ENCODE peak calls at places on chromosome 18, in four cellular contexts. One of them, this sample, is unnamed.

GRCh38 chr18:29501952-29502351 is 1325.0 kb upstream of the CDH2 start:
- DNase-seq in A549: no peak
- DNase-seq in uterus: no peak
- DNase-seq in body of pancreas: no peak
- DNase-seq in this sample: no peak

GRCh38 chr18:55387139-55387984 is 200.6 kb downstream of the TCF4 start:
- DNase-seq in A549: no peak
- DNase-seq in uterus: peak; percentile 43
- DNase-seq in body of pancreas: peak; percentile 33
- DNase-seq in this sample: no peak

GRCh38 chr18:31274915-31275314 is 43.0 kb upstream of the DSG1 start:
- DNase-seq in A549: peak; percentile 4
- DNase-seq in uterus: peak; percentile 18
- DNase-seq in body of pancreas: peak; percentile 42
- DNase-seq in this sample: peak; percentile 15

GRCh38 chr18:32093106-32093511 is 1.4 kb downstream of the RNF138 start:
- DNase-seq in A549: peak; percentile 27
- DNase-seq in uterus: peak; percentile 36
- DNase-seq in body of pancreas: peak; percentile 66
- DNase-seq in this sample: peak; percentile 66

GRCh38 chr18:7438631-7439030 is 128.5 kb upstream of the PTPRM start:
- DNase-seq in A549: no peak
- DNase-seq in uterus: no peak
- DNase-seq in body of pancreas: no peak
- DNase-seq in this sample: no peak

GRCh38 chr18:60861575-60861974 is 471.7 kb upstream of the CDH20 start:
- DNase-seq in A549: no peak
- DNase-seq in uterus: no peak
- DNase-seq in body of pancreas: no peak
- DNase-seq in this sample: no peak

GRCh38 chr18:919078-919477 is 14.4 kb downstream of the ADCYAP1 start:
- DNase-seq in A549: no peak
- DNase-seq in uterus: no peak
- DNase-seq in body of pancreas: no peak
- DNase-seq in this sample: no peak

GRCh38 chr18:37554399-37554787 is 11.2 kb downstream of the CELF4 start:
- DNase-seq in A549: no peak
- DNase-seq in uterus: no peak
- DNase-seq in body of pancreas: no peak
- DNase-seq in this sample: no peak

GRCh38 chr18:22556271-22556990 is 138.7 kb upstream of the CTAGE1 start:
- DNase-seq in A549: no peak
- DNase-seq in uterus: peak; percentile 31
- DNase-seq in body of pancreas: peak; percentile 51
- DNase-seq in this sample: peak; percentile 54

GRCh38 chr18:22466608-22467390 is 49.1 kb upstream of the CTAGE1 start:
- DNase-seq in A549: peak; percentile 24
- DNase-seq in uterus: no peak
- DNase-seq in body of pancreas: peak; percentile 15
- DNase-seq in this sample: no peak

GRCh38 chr18:47979611-47980200 is 49.2 kb upstream of the SMAD2 start:
- DNase-seq in A549: no peak
- DNase-seq in uterus: no peak
- DNase-seq in body of pancreas: no peak
- DNase-seq in this sample: no peak

GRCh38 chr18:67517224-67517765 is 775 bp upstream of the DSEL start:
- DNase-seq in A549: no peak
- DNase-seq in uterus: peak; percentile 20
- DNase-seq in body of pancreas: peak; percentile 22
- DNase-seq in this sample: peak; percentile 31

GRCh38 chr18:36849288-36850011 is 20.5 kb downstream of the KIAA1328 start:
- DNase-seq in A549: no peak
- DNase-seq in uterus: no peak
- DNase-seq in body of pancreas: no peak
- DNase-seq in this sample: no peak

GRCh38 chr18:62131305-62131909 is 55.4 kb downstream of the PIGN start:
- DNase-seq in A549: peak; percentile 20
- DNase-seq in uterus: peak; percentile 66
- DNase-seq in body of pancreas: peak; percentile 56
- DNase-seq in this sample: peak; percentile 35

GRCh38 chr18:41457730-41458129 is 497.3 kb upstream of the PIK3C3 start:
- DNase-seq in A549: no peak
- DNase-seq in uterus: no peak
- DNase-seq in body of pancreas: no peak
- DNase-seq in this sample: no peak

GRCh38 chr18:21004721-21005120 is 106.9 kb downstream of the ROCK1 start:
- DNase-seq in A549: no peak
- DNase-seq in uterus: peak; percentile 56
- DNase-seq in body of pancreas: peak; percentile 19
- DNase-seq in this sample: no peak

GRCh38 chr18:48340502-48340901 is 68.7 kb downstream of the ZBTB7C start:
- DNase-seq in A549: no peak
- DNase-seq in uterus: no peak
- DNase-seq in body of pancreas: no peak
- DNase-seq in this sample: no peak

GRCh38 chr18:12754511-12754910 is 51.7 kb downstream of the PSMG2 start:
- DNase-seq in A549: no peak
- DNase-seq in uterus: no peak
- DNase-seq in body of pancreas: no peak
- DNase-seq in this sample: no peak

GRCh38 chr18:42048150-42048549 is 93.1 kb downstream of the PIK3C3 start:
- DNase-seq in A549: no peak
- DNase-seq in uterus: no peak
- DNase-seq in body of pancreas: peak; percentile 12
- DNase-seq in this sample: no peak

GRCh38 chr18:13406049-13406615 is 187.6 kb downstream of the LDLRAD4 start:
- DNase-seq in A549: no peak
- DNase-seq in uterus: no peak
- DNase-seq in body of pancreas: no peak
- DNase-seq in this sample: no peak

GRCh38 chr18:39558658-39559057 is 1993.1 kb upstream of the CELF4 start:
- DNase-seq in A549: no peak
- DNase-seq in uterus: no peak
- DNase-seq in body of pancreas: no peak
- DNase-seq in this sample: no peak

GRCh38 chr18:63149200-63149587 is 170.4 kb downstream of the BCL2 start:
- DNase-seq in A549: no peak
- DNase-seq in uterus: no peak
- DNase-seq in body of pancreas: no peak
- DNase-seq in this sample: no peak

GRCh38 chr18:31099490-31100230 is 2.6 kb downstream of the DSC2 start:
- DNase-seq in A549: no peak
- DNase-seq in uterus: no peak
- DNase-seq in body of pancreas: no peak
- DNase-seq in this sample: no peak

GRCh38 chr18:56853961-56854360 is 202.8 kb downstream of the WDR7 start:
- DNase-seq in A549: no peak
- DNase-seq in uterus: no peak
- DNase-seq in body of pancreas: no peak
- DNase-seq in this sample: no peak

GRCh38 chr18:50982086-50982801 is 14.4 kb downstream of the ELAC1 start:
- DNase-seq in A549: no peak
- DNase-seq in uterus: no peak
- DNase-seq in body of pancreas: no peak
- DNase-seq in this sample: no peak

GRCh38 chr18:9683418-9684396 is 24.4 kb upstream of the RAB31 start:
- DNase-seq in A549: no peak
- DNase-seq in uterus: peak; percentile 64
- DNase-seq in body of pancreas: peak; percentile 33
- DNase-seq in this sample: peak; percentile 52

GRCh38 chr18:13222371-13223281 is 4.1 kb downstream of the LDLRAD4 start:
- DNase-seq in A549: no peak
- DNase-seq in uterus: peak; percentile 83
- DNase-seq in body of pancreas: peak; percentile 60
- DNase-seq in this sample: peak; percentile 43

GRCh38 chr18:5895300-5895885 is at the start of gene TMEM200C:
- DNase-seq in A549: no peak
- DNase-seq in uterus: no peak
- DNase-seq in body of pancreas: peak; percentile 13
- DNase-seq in this sample: no peak

GRCh38 chr18:60445341-60445740 is 72.8 kb upstream of the MC4R start:
- DNase-seq in A549: no peak
- DNase-seq in uterus: no peak
- DNase-seq in body of pancreas: no peak
- DNase-seq in this sample: no peak

GRCh38 chr18:26418225-26418624 is 130.1 kb downstream of the KCTD1 start:
- DNase-seq in A549: no peak
- DNase-seq in uterus: no peak
- DNase-seq in body of pancreas: no peak
- DNase-seq in this sample: no peak
- TF ChIP-seq POLR2A in A549: no peak
- TF ChIP-seq POLR2A in uterus: no peak
- TF ChIP-seq POLR2A in body of pancreas: no peak
- TF ChIP-seq POLR2A in this sample: no peak

DNA sequence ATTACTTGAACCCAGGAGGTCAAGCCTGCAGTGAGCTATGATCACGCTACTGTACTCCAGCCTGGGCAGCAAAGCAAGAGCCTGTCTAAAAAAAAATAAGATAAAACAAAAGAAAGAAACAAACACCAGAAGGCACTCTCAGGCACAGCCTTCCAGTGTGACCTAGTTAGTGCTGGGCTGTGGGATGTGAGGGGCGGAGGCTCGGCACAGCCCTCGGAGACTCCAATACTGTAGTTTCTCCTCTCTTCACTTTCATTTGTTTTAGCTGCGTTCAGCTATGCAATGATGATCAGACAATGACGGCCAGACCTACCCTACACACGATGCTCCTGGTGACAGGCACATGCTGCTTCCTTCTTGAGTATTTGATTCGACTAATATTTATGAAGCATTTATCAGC is 127.7 kb downstream of the SOCS6 start:
- DNase-seq in A549: no peak
- DNase-seq in uterus: no peak
- DNase-seq in body of pancreas: no peak
- DNase-seq in this sample: no peak
- H3K27ac ChIP-seq in A549: peak overlapping the region; percentile 93
- H3K27ac ChIP-seq in uterus: no peak overlapping the region
- H3K27ac ChIP-seq in body of pancreas: no peak overlapping the region
- H3K27ac ChIP-seq in this sample: no peak overlapping the region

DNA sequence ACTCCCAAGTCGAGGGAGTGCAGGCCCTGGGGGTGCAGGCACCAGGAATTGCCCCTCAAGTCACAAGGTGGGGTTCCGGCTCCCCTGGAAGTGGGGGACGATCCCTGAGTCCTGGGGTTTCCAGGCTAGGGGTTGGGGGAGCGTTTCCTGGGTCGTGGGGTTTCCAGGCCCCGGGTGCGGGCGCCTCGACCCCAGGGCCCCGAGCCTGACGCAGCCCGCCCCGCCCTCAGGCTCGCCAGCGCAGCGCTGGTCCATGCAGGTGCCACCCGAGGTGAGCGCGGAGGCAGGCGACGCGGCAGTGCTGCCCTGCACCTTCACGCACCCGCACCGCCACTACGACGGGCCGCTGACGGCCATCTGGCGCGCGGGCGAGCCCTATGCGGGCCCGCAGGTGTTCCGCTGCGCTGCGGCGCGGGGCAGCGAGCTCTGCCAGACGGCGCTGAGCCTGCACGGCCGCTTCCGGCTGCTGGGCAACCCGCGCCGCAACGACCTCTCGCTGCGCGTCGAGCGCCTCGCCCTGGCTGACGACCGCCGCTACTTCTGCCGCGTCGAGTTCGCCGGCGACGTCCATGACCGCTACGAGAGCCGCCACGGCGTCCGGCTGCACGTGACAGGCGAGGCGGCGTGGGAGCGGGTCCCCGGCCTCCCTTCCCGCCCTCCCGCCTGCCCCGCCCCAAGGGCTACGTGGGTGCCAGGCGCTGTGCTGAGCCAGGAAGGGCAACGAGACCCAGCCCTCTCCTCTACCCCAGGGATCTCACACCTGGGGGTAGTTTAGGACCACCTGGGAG is 12.0 kb downstream of the SIGLEC15 start:
- DNase-seq in A549: no peak
- DNase-seq in uterus: no peak
- DNase-seq in body of pancreas: peak; percentile 59
- DNase-seq in this sample: no peak
- TF ChIP-seq CTCF in A549: peak; percentile 25
- TF ChIP-seq CTCF in uterus: peak; percentile 22
- TF ChIP-seq CTCF in body of pancreas: peak; percentile 43
- TF ChIP-seq CTCF in this sample: no peak

GRCh38 chr18:49492694-49493033 is 5.6 kb upstream of the C18orf32 start:
- DNase-seq in A549: no peak
- DNase-seq in uterus: no peak
- DNase-seq in body of pancreas: no peak
- DNase-seq in this sample: no peak

GRCh38 chr18:49490246-49490762 is 3.3 kb upstream of the C18orf32 start:
- DNase-seq in A549: no peak
- DNase-seq in uterus: no peak
- DNase-seq in body of pancreas: no peak
- DNase-seq in this sample: no peak

GRCh38 chr18:49494660-49495059 is 7.6 kb upstream of the C18orf32 start:
- DNase-seq in A549: no peak
- DNase-seq in uterus: no peak
- DNase-seq in body of pancreas: no peak
- DNase-seq in this sample: no peak

GRCh38 chr18:49491534-49491856 is 4.5 kb upstream of the C18orf32 start:
- DNase-seq in A549: no peak
- DNase-seq in uterus: no peak
- DNase-seq in body of pancreas: no peak
- DNase-seq in this sample: no peak

GRCh38 chr18:49491857-49492693 is 5.0 kb upstream of the C18orf32 start:
- DNase-seq in A549: peak; percentile 87
- DNase-seq in uterus: peak; percentile 97
- DNase-seq in body of pancreas: peak; percentile 96
- DNase-seq in this sample: peak; percentile 87
- TF ChIP-seq POLR2A in A549: peak; percentile 88
- TF ChIP-seq POLR2A in uterus: peak; percentile 94
- TF ChIP-seq POLR2A in body of pancreas: peak; percentile 97
- TF ChIP-seq POLR2A in this sample: peak; percentile 92

DNA sequence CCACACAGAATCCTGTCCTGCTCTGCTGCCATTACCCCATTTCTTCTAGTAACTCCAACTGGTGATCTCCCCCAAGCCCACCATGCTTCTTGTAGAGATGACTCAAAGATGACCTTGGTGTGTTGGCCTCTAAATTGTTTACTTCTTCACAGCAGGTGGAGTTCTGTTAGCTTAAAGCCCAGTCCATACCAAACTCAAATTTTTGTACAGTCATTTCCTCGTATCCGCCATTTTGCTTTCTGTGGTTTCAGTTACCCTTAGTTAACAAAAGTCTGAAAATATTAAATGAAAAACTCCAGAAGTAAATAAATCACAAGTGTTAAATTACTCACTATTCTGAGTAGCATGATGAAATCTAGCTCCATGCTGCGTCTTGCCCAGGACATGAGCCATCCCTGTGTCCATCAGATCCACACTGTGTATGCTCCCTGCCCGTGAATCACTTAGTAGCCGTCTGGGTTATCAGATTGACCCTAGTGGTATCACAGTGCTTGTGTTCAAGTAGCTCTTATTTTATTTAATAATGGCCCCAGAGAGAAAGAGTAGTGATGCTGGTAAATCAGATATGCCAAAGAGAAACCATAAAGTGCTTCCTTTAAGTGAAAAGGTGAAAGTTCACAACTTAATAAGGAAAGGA is 133.3 kb upstream of the NOL4 start:
- DNase-seq in A549: no peak
- DNase-seq in uterus: no peak
- DNase-seq in body of pancreas: no peak
- DNase-seq in this sample: no peak
- H3K27ac ChIP-seq in A549: no peak overlapping the region
- H3K27ac ChIP-seq in uterus: no peak overlapping the region
- H3K27ac ChIP-seq in body of pancreas: no peak overlapping the region
- H3K27ac ChIP-seq in this sample: no peak overlapping the region

GRCh38 chr18:76822510-76823165 is at the start of gene ZNF236:
- DNase-seq in A549: peak; percentile 34
- DNase-seq in uterus: peak; percentile 68
- DNase-seq in body of pancreas: peak; percentile 78
- DNase-seq in this sample: peak; percentile 87
- TF ChIP-seq CTCF in A549: no peak
- TF ChIP-seq CTCF in uterus: no peak
- TF ChIP-seq CTCF in body of pancreas: no peak
- TF ChIP-seq CTCF in this sample: no peak

This sample was measured in ovary.